ENCODE peak calls at places on chromosome 5, in four cellular contexts. One of them, this sample, is unnamed. For H3K4me1, the result is how much of the 10 kb centered on the place peaks cover.

GRCh38 chr5:103523319-103523718 is 39.3 kb downstream of the NUDT12 start:
- DNase-seq in PC-9: peak
- DNase-seq in CD8-positive, alpha-beta T cell: no peak
- DNase-seq in body of pancreas: no peak
- DNase-seq in this sample: no peak

GRCh38 chr5:160325716-160326115 is 13.4 kb upstream of the CCNJL start:
- DNase-seq in PC-9: no peak
- DNase-seq in CD8-positive, alpha-beta T cell: no peak
- DNase-seq in body of pancreas: no peak
- DNase-seq in this sample: no peak

GRCh38 chr5:34915856-34916192 is 313 bp downstream of the BRIX1 start:
- DNase-seq in PC-9: no peak
- DNase-seq in CD8-positive, alpha-beta T cell: no peak
- DNase-seq in body of pancreas: no peak
- DNase-seq in this sample: no peak

GRCh38 chr5:176803943-176804498 is 6.3 kb upstream of the UNC5A start:
- DNase-seq in PC-9: peak
- DNase-seq in CD8-positive, alpha-beta T cell: no peak
- DNase-seq in body of pancreas: no peak
- DNase-seq in this sample: no peak

GRCh38 chr5:130526708-130527107 is 622.4 kb downstream of the CHSY3 start:
- DNase-seq in PC-9: peak
- DNase-seq in CD8-positive, alpha-beta T cell: no peak
- DNase-seq in body of pancreas: no peak
- DNase-seq in this sample: no peak

GRCh38 chr5:66144799-66145390 is 795 bp downstream of the SREK1 start:
- DNase-seq in PC-9: no peak
- DNase-seq in CD8-positive, alpha-beta T cell: no peak
- DNase-seq in body of pancreas: peak
- DNase-seq in this sample: no peak

GRCh38 chr5:112228672-112229071 is 190.4 kb downstream of the EPB41L4A start:
- DNase-seq in PC-9: peak
- DNase-seq in CD8-positive, alpha-beta T cell: no peak
- DNase-seq in body of pancreas: peak
- DNase-seq in this sample: peak

GRCh38 chr5:147223343-147223742 is 11.5 kb upstream of the STK32A start:
- DNase-seq in PC-9: no peak
- DNase-seq in CD8-positive, alpha-beta T cell: no peak
- DNase-seq in body of pancreas: no peak
- DNase-seq in this sample: no peak

GRCh38 chr5:159209438-159210305 is at the start of gene RNF145:
- DNase-seq in PC-9: peak
- DNase-seq in CD8-positive, alpha-beta T cell: peak
- DNase-seq in body of pancreas: peak
- DNase-seq in this sample: peak

GRCh38 chr5:112417931-112418358 is 1.1 kb downstream of the EPB41L4A start:
- DNase-seq in PC-9: peak
- DNase-seq in CD8-positive, alpha-beta T cell: no peak
- DNase-seq in body of pancreas: peak
- DNase-seq in this sample: peak

GRCh38 chr5:59562756-59563389 is 330.7 kb downstream of the PDE4D start:
- DNase-seq in PC-9: peak
- DNase-seq in CD8-positive, alpha-beta T cell: peak
- DNase-seq in body of pancreas: peak
- DNase-seq in this sample: peak

GRCh38 chr5:257148-257547 is 14.3 kb upstream of the PDCD6 start:
- DNase-seq in PC-9: no peak
- DNase-seq in CD8-positive, alpha-beta T cell: no peak
- DNase-seq in body of pancreas: no peak
- DNase-seq in this sample: no peak

GRCh38 chr5:170937072-170937471 is 75.3 kb downstream of the RANBP17 start:
- DNase-seq in PC-9: no peak
- DNase-seq in CD8-positive, alpha-beta T cell: no peak
- DNase-seq in body of pancreas: no peak
- DNase-seq in this sample: no peak

DNA sequence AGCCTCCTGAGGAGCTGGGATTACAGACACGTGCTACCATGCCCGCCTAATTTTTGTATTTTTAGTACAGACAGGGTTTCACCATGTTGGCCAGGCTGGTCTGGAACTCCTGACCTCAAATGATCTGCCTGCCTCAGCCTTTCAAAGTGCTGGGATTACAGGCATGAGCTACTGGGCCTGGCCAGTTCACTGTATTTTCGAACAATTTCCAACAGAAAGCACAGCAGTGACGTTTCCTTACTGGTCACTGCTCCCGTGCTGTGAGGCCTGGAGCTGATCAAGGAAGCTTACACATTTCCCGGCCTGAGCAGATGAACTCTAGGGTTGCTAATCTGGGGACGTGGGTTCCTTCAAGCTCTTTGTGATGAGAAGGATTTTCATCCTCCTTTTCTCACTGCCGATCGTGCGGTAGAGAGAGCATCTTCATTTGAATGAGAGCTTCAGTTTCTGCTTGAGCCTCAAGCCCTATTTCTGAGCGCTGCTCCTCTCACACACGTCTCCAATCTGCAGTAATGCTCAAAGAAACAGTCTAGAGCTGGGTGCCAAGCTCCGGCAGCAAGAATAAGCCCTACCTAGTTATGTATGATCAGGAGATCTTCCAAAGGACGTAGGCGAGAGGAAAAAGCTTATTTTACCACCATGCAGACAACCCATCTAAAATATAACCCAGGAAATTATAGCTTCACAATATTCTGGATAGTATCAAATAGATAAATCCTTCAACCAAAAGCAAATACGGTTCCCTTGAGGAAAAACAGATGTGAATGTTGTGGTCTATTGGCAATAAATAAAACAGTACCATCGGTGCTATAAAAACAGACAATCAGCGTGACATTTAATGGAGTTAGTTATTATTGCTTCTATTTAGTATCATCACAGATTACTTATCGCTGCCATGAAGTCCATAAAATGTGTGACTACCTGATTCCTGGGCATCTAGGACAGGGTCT is 7.3 kb upstream of the SPATA24 start:
- DNase-seq in PC-9: no peak
- DNase-seq in CD8-positive, alpha-beta T cell: no peak
- DNase-seq in body of pancreas: no peak
- DNase-seq in this sample: no peak
- TF ChIP-seq CTCF in PC-9: no peak
- TF ChIP-seq CTCF in CD8-positive, alpha-beta T cell: no peak
- TF ChIP-seq CTCF in body of pancreas: no peak
- TF ChIP-seq CTCF in this sample: no peak

DNA sequence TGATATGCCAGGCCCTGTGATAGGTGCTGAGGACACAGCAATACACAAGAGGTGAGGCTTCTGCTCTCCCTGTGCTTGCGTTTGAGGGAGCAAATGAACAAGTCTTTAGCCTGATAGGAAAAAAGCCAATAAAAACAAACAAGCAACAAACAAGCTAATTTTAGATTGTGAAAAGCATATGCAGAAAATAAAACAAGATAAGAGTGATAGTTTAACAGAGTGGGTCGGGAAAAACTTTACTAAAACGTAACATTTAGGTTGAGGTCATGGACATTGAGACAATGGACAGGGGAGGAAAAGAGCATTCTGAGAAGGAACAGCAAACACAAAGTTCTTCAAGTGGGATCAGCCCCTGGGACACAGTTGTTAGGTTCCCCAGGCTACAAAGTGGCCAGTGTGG is 4.3 kb downstream of the SMIM3 start:
- DNase-seq in PC-9: no peak
- DNase-seq in CD8-positive, alpha-beta T cell: no peak
- DNase-seq in body of pancreas: no peak
- DNase-seq in this sample: no peak
- H3K27ac ChIP-seq in PC-9: peak
- H3K27ac ChIP-seq in CD8-positive, alpha-beta T cell: peak
- H3K27ac ChIP-seq in body of pancreas: peak
- H3K27ac ChIP-seq in this sample: peak

GRCh38 chr5:14155730-14156129 is 12.6 kb downstream of the TRIO start:
- DNase-seq in PC-9: no peak
- DNase-seq in CD8-positive, alpha-beta T cell: no peak
- DNase-seq in body of pancreas: no peak
- DNase-seq in this sample: no peak
- H3K4me1 ChIP-seq in PC-9: half or more
- H3K4me1 ChIP-seq in CD8-positive, alpha-beta T cell: under half
- H3K4me1 ChIP-seq in body of pancreas: under half
- H3K4me1 ChIP-seq in this sample: under half

DNA sequence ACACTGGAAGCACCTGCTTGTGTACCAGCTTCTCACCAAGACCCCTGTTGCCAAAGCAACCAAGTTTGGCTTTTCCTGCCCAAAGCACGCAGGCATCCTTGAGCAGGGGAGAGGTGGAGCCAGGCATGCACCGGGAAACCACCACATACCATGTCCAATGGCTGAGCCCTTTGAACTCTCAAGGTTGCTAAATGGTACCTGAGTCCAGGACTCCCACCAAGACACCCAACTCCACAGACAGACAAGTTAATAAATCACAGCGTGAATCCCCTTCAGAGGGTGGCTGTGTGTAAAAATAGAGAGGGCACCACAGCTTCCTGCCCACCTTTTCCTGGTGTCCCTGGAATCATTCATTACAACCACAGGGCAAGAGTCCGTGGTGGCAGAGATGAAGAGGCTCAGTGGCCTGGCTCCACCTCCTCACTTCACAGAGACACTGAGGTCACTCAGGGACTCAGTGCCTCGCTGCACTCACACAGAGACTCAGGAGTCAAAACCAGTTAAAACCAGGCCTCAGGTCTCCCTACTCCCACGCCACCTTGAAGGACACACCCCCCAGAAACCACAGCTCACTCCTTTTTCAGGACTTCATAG is 143.7 kb downstream of the C5orf15 start:
- DNase-seq in PC-9: no peak
- DNase-seq in CD8-positive, alpha-beta T cell: no peak
- DNase-seq in body of pancreas: no peak
- DNase-seq in this sample: no peak
- TF ChIP-seq CTCF in PC-9: no peak
- TF ChIP-seq CTCF in CD8-positive, alpha-beta T cell: no peak
- TF ChIP-seq CTCF in body of pancreas: no peak
- TF ChIP-seq CTCF in this sample: no peak

GRCh38 chr5:61489574-61489973 is 157.5 kb downstream of the ZSWIM6 start:
- DNase-seq in PC-9: no peak
- DNase-seq in CD8-positive, alpha-beta T cell: no peak
- DNase-seq in body of pancreas: no peak
- DNase-seq in this sample: no peak

GRCh38 chr5:61496406-61497307 is 164.6 kb downstream of the ZSWIM6 start:
- DNase-seq in PC-9: no peak
- DNase-seq in CD8-positive, alpha-beta T cell: no peak
- DNase-seq in body of pancreas: no peak
- DNase-seq in this sample: no peak

GRCh38 chr5:61498121-61498520 is 166.1 kb downstream of the ZSWIM6 start:
- DNase-seq in PC-9: no peak
- DNase-seq in CD8-positive, alpha-beta T cell: no peak
- DNase-seq in body of pancreas: no peak
- DNase-seq in this sample: no peak

GRCh38 chr5:61493973-61494372 is 161.9 kb downstream of the ZSWIM6 start:
- DNase-seq in PC-9: no peak
- DNase-seq in CD8-positive, alpha-beta T cell: no peak
- DNase-seq in body of pancreas: no peak
- DNase-seq in this sample: no peak
- H3K27ac ChIP-seq in PC-9: no peak
- H3K27ac ChIP-seq in CD8-positive, alpha-beta T cell: no peak
- H3K27ac ChIP-seq in body of pancreas: no peak
- H3K27ac ChIP-seq in this sample: no peak

GRCh38 chr5:73529081-73529480 is 30.8 kb downstream of the BTF3 start:
- DNase-seq in PC-9: no peak
- DNase-seq in CD8-positive, alpha-beta T cell: no peak
- DNase-seq in body of pancreas: no peak
- DNase-seq in this sample: no peak
- H3K4me1 ChIP-seq in PC-9: under half
- H3K4me1 ChIP-seq in CD8-positive, alpha-beta T cell: under half
- H3K4me1 ChIP-seq in body of pancreas: under half
- H3K4me1 ChIP-seq in this sample: under half

GRCh38 chr5:96785271-96785670 is 22.5 kb downstream of the ERAP1 start:
- DNase-seq in PC-9: no peak
- DNase-seq in CD8-positive, alpha-beta T cell: no peak
- DNase-seq in body of pancreas: no peak
- DNase-seq in this sample: no peak

GRCh38 chr5:96785719-96786118 is 22.0 kb downstream of the ERAP1 start:
- DNase-seq in PC-9: no peak
- DNase-seq in CD8-positive, alpha-beta T cell: no peak
- DNase-seq in body of pancreas: no peak
- DNase-seq in this sample: no peak

GRCh38 chr5:96790851-96791513 is 16.8 kb downstream of the ERAP1 start:
- DNase-seq in PC-9: no peak
- DNase-seq in CD8-positive, alpha-beta T cell: no peak
- DNase-seq in body of pancreas: no peak
- DNase-seq in this sample: no peak

GRCh38 chr5:96789794-96790193 is 18.0 kb downstream of the ERAP1 start:
- DNase-seq in PC-9: no peak
- DNase-seq in CD8-positive, alpha-beta T cell: no peak
- DNase-seq in body of pancreas: no peak
- DNase-seq in this sample: no peak

GRCh38 chr5:96788112-96788749 is 19.5 kb downstream of the ERAP1 start:
- DNase-seq in PC-9: no peak
- DNase-seq in CD8-positive, alpha-beta T cell: no peak
- DNase-seq in body of pancreas: no peak
- DNase-seq in this sample: no peak
- TF ChIP-seq CTCF in PC-9: no peak
- TF ChIP-seq CTCF in CD8-positive, alpha-beta T cell: no peak
- TF ChIP-seq CTCF in body of pancreas: no peak
- TF ChIP-seq CTCF in this sample: no peak

DNA sequence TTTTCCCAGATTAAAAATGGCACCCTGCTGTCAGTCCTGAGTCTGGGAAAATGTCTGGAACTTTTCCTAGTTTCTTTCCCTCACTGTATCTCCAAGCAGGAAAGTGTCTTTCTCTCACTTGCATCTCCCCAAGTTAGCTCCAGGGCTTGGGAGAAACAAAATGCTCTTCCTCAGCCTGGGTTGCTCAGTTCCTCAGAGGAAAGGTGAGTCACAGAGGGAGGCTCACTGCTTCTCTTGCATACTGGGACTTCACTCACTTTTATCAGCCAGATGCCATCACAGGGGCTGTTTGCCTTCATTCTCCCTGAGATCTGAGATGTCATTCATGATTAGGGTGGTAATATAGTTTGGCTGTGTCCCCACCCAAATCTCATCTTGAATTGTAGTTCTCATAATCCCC is 519.9 kb downstream of the SEMA5A start:
- DNase-seq in PC-9: no peak
- DNase-seq in CD8-positive, alpha-beta T cell: no peak
- DNase-seq in body of pancreas: no peak
- DNase-seq in this sample: no peak
- H3K27ac ChIP-seq in PC-9: no peak
- H3K27ac ChIP-seq in CD8-positive, alpha-beta T cell: no peak
- H3K27ac ChIP-seq in body of pancreas: no peak
- H3K27ac ChIP-seq in this sample: no peak